ENCODE peak calls at places on chromosome 7, in five cellular contexts. N is lower lobe of right lung, K is heart left ventricle, B is GM12878, G is K562. W is an unnamed sample. For H3K9me3, the result is how much of the 10 kb centered on the place peaks cover.

GRCh38 chr7:103445228-103446020 is 583 bp downstream of the SLC26A5 start:
- DNase-seq in N (no peak), K (peak), B (no peak), G (no peak), W (peak)

GRCh38 chr7:18503068-18503859 is 7.7 kb downstream of the HDAC9 start:
- DNase-seq in N (no peak), K (no peak), B (no peak), G (no peak), W (no peak)

GRCh38 chr7:1810961-1811849 is 141.1 kb downstream of the ELFN1 start:
- DNase-seq in N (no peak), K (no peak), B (no peak), G (no peak), W (no peak)

GRCh38 chr7:54858008-54858692 is 99.1 kb upstream of the SEC61G start:
- DNase-seq in N (no peak), K (no peak), B (no peak), G (no peak), W (peak)

GRCh38 chr7:102421706-102422105 is 11.7 kb upstream of the ORAI2 start:
- DNase-seq in N (no peak), K (no peak), B (no peak), G (no peak), W (no peak)

GRCh38 chr7:7099584-7100014 is 82.7 kb upstream of the C1GALT1 start:
- DNase-seq in N (peak), K (peak), B (no peak), G (peak), W (peak)

GRCh38 chr7:92135100-92135429 is 788 bp upstream of the CYP51A1 start:
- DNase-seq in N (no peak), K (no peak), B (no peak), G (peak), W (peak)

GRCh38 chr7:63899691-63900393 is 98.8 kb upstream of the ZNF722 start:
- DNase-seq in N (peak), K (peak), B (no peak), G (peak), W (no peak)

GRCh38 chr7:131774419-131775220 is 218.2 kb upstream of the PODXL start:
- DNase-seq in N (no peak), K (no peak), B (no peak), G (no peak), W (no peak)

GRCh38 chr7:74305987-74306736 is 17.0 kb downstream of the CLIP2 start:
- DNase-seq in N (no peak), K (no peak), B (no peak), G (no peak), W (no peak)

GRCh38 chr7:148535227-148535626 is 55.3 kb upstream of the C7orf33 start:
- DNase-seq in N (no peak), K (no peak), B (no peak), G (no peak), W (no peak)

GRCh38 chr7:16644624-16644986 is 949 bp downstream of the ANKMY2 start:
- DNase-seq in N (peak), K (peak), B (no peak), G (peak), W (peak)

GRCh38 chr7:138243430-138243829 is 167.2 kb downstream of the AKR1D1 start:
- DNase-seq in N (no peak), K (peak), B (no peak), G (peak), W (peak)

GRCh38 chr7:33251261-33251660 is 121.9 kb downstream of the BBS9 start:
- DNase-seq in N (no peak), K (no peak), B (no peak), G (no peak), W (no peak)

GRCh38 chr7:99083733-99084132 is 60.2 kb downstream of the SMURF1 start:
- DNase-seq in N (no peak), K (no peak), B (no peak), G (no peak), W (no peak)

GRCh38 chr7:47239927-47240570 is 341.9 kb downstream of the TNS3 start:
- DNase-seq in N (no peak), K (no peak), B (no peak), G (no peak), W (no peak)

GRCh38 chr7:55048221-55048859 is 29.5 kb downstream of the EGFR start:
- DNase-seq in N (no peak), K (no peak), B (no peak), G (no peak), W (no peak)

GRCh38 chr7:41566581-41566980 is 136.3 kb downstream of the INHBA start:
- DNase-seq in N (no peak), K (no peak), B (no peak), G (no peak), W (no peak)

GRCh38 chr7:139441961-139442360 is 41.5 kb downstream of the KLRG2 start:
- DNase-seq in N (no peak), K (no peak), B (no peak), G (no peak), W (no peak)

GRCh38 chr7:114656471-114656870 is 241.9 kb downstream of the FOXP2 start:
- DNase-seq in N (no peak), K (no peak), B (no peak), G (no peak), W (no peak)

GRCh38 chr7:35286422-35286821 is 32.5 kb upstream of the TBX20 start:
- DNase-seq in N (no peak), K (no peak), B (no peak), G (no peak), W (no peak)

GRCh38 chr7:12322287-12322902 is 81.3 kb downstream of the VWDE start:
- DNase-seq in N (no peak), K (no peak), B (no peak), G (no peak), W (no peak)

GRCh38 chr7:24980695-24981543 is 941 bp upstream of the OSBPL3 start:
- DNase-seq in N (peak), K (peak), B (no peak), G (no peak), W (peak)

GRCh38 chr7:145156834-145157233 is 321.0 kb upstream of the TPK1 start:
- DNase-seq in N (no peak), K (no peak), B (no peak), G (no peak), W (no peak)

GRCh38 chr7:123003539-123004126 is 8.1 kb upstream of the TAS2R16 start:
- DNase-seq in N (no peak), K (no peak), B (no peak), G (no peak), W (no peak)

GRCh38 chr7:100719523-100720319 is 547 bp upstream of the EPO start:
- DNase-seq in N (no peak), K (no peak), B (no peak), G (no peak), W (no peak)

GRCh38 chr7:155453296-155454182 is 4.4 kb upstream of the EN2 start:
- DNase-seq in N (no peak), K (no peak), B (no peak), G (no peak), W (peak)

GRCh38 chr7:86947956-86948355 is 111.5 kb downstream of the ELAPOR2 start:
- DNase-seq in N (no peak), K (no peak), B (no peak), G (no peak), W (no peak)

GRCh38 chr7:93835684-93836083 is 54.9 kb downstream of the TFPI2 start:
- DNase-seq in N (no peak), K (no peak), B (no peak), G (no peak), W (no peak)

GRCh38 chr7:118280319-118281012 is 56.0 kb downstream of the ANKRD7 start:
- DNase-seq in N (no peak), K (no peak), B (no peak), G (no peak), W (no peak)

GRCh38 chr7:133448012-133448411 is 195.1 kb downstream of the EXOC4 start:
- DNase-seq in N (no peak), K (no peak), B (no peak), G (no peak), W (no peak)
- TF ChIP-seq CTCF in N (no peak), K (no peak), B (no peak), G (no peak), W (no peak)

DNA sequence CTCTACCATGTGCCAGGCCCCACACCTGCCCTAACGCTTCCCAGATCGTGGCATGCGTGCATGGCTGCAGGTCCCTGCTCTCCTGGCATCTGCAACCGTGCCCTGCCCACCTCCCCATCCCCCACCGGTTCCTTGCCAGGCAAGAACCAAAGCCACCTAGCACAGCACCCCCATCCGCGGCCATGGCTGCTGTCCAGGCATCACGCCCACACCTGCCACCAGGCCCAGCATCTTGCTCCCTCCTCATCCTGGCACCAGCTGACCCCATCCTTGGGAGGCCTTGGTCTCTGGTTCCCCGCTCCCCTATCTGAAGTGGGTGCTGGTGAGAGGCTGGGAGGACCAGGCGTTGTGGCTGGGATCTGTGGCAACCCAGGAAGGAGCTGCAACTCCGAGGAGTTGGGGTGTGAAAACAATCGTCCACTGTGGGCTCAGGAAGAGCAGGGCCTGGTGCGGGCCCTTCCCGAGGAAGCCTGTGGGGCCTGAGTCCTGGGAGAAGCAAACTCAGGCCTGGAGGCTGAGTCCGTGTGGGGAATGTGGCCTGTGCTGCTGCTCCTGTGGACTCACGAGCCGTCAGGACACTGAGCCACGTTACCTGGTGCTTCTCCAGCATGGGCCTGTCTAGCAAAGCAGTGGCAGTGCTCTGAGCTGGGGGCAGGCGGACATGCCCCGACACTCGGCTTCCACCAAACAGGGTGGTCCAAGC is 417.1 kb downstream of the DNAJB6 start:
- DNase-seq in N (no peak), K (no peak), B (no peak), G (no peak), W (no peak)
- H3K9me3 ChIP-seq in N (under half), K (under half), B (under half), G (under half), W (under half)

GRCh38 chr7:129780257-129781127 is 169.0 kb downstream of the NRF1 start:
- DNase-seq in N (peak), K (no peak), B (no peak), G (peak), W (peak)
- TF ChIP-seq CTCF in N (no peak), K (no peak), B (no peak), G (no peak), W (no peak)

DNA sequence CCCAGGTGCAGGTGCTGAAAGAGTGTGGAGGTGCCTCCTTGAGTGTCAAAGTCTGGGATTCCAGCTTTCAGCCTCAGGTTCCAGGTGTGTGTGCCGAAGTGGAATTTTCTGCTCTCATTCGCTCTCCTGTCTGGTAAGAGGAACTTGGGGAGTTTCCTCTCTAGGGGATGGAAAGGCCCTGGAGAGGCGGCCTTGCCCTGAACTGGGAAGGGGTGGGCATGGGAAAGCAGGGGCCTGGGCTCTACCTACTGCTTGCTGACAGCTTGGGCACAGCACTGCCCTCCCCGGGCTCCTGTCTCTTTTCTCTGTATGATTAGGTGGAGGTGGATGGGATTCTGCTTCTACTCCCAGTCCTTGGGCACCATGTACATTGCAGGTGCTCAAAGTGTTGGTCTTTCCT is 192.8 kb downstream of the ZNF716 start:
- DNase-seq in N (no peak), K (no peak), B (no peak), G (no peak), W (no peak)
- H3K9me3 ChIP-seq in N (under half), K (under half), B (under half), G (under half), W (under half)

GRCh38 chr7:149790146-149790548 is 16.8 kb upstream of the ZNF467 start:
- DNase-seq in N (peak), K (peak), B (no peak), G (peak), W (peak)
- TF ChIP-seq CTCF in N (peak), K (peak), B (peak), G (peak), W (peak)

DNA sequence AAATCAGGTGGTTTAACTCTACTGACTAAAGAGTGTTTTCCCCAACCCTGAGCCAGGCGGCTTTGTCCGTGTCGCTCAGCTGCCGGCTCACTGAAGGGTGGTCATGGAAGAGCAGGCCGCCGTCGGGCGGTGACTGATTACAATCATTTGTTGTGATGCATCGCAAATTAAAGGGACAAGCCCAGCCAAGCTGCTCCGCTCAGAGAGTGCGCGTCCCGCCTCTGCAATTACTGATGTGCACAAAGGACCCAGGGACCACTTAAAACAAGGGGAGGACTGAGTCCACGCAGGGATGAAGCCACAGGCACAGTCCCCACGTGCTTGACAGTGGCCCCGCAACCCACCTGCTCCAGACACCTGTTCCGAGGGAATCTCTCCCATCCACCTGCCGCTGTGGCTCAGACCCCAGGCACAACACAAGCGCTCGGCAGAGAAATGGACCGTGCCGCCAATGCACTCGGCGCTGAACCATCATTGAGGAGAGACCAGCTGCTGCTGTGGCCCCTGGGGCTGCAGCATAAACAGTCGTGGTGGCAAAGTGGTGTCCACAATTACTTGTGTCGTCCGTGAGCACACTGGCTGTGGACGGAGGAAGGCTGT is 526.5 kb downstream of the PTPRN2 start:
- DNase-seq in N (no peak), K (no peak), B (no peak), G (no peak), W (no peak)
- H3K9me3 ChIP-seq in N (under half), K (under half), B (under half), G (under half), W (under half)